ENCODE peak calls at places on chromosomes 1 and 21, in five cellular contexts. L is fibroblast of mammary gland; G is effector CD8-positive, alpha-beta T cell; A is H9; C is fibroblast of lung. T is an unnamed sample.
A peak's percentile ranks its signal among the peaks of the same experiment; 100 is the strongest.

GRCh38 chr21:45258476-45258875 is 29.2 kb downstream of the POFUT2 start:
- DNase-seq in L (peak; percentile 36), A (peak; percentile 28), G (no peak), C (no peak), T (no peak)

GRCh38 chr21:17667256-17667655 is 54.6 kb upstream of the BTG3 start:
- DNase-seq in G (no peak), C (no peak), A (peak; percentile 76), L (no peak), T (no peak)

GRCh38 chr1:17360272-17360956 is 11.6 kb upstream of the PADI6 start:
- DNase-seq in C (no peak), L (no peak), G (no peak), A (peak; percentile 16), T (no peak)

GRCh38 chr21:42627527-42628289 is 25.7 kb upstream of the PDE9A start:
- DNase-seq in C (no peak), L (no peak), G (no peak), A (no peak), T (no peak)

GRCh38 chr1:96565546-96565945 is 156.0 kb upstream of the PTBP2 start:
- DNase-seq in G (no peak), L (no peak), C (peak; percentile 3), A (no peak), T (no peak)

GRCh38 chr1:61226791-61227567 is 144.6 kb downstream of the NFIA start:
- DNase-seq in A (no peak), C (no peak), L (peak; percentile 58), G (no peak), T (no peak)

GRCh38 chr1:238409191-238409846 is 518.6 kb upstream of the ZP4 start:
- DNase-seq in A (no peak), C (peak; percentile 99), G (no peak), L (peak; percentile 93), T (no peak)

GRCh38 chr1:70353038-70353437 is 1.5 kb downstream of the ANKRD13C start:
- DNase-seq in L (no peak), A (no peak), G (no peak), C (no peak), T (no peak)

GRCh38 chr1:48058135-48058534 is 61.0 kb upstream of the TRABD2B start:
- DNase-seq in A (no peak), C (no peak), G (no peak), L (no peak), T (no peak)

GRCh38 chr1:167491586-167492408 is 26.5 kb downstream of the CD247 start:
- DNase-seq in L (no peak), A (no peak), C (no peak), G (no peak), T (no peak)

GRCh38 chr1:114139540-114139939 is 14.1 kb downstream of the SYT6 start:
- DNase-seq in L (no peak), C (no peak), A (no peak), G (no peak), T (no peak)

GRCh38 chr1:244054247-244054923 is 3.3 kb downstream of the ZBTB18 start:
- DNase-seq in A (no peak), C (no peak), L (no peak), G (no peak), T (no peak)

GRCh38 chr1:202270871-202271326 is 70.8 kb downstream of the UBE2T start:
- DNase-seq in A (peak; percentile 14), G (no peak), C (no peak), L (no peak), T (no peak)

GRCh38 chr1:184118051-184118450 is 66.5 kb downstream of the TSEN15 start:
- DNase-seq in L (peak; percentile 96), G (no peak), A (no peak), C (peak; percentile 94), T (no peak)

GRCh38 chr1:168513656-168514404 is 30.0 kb downstream of the XCL2 start:
- DNase-seq in C (no peak), G (no peak), L (peak; percentile 20), A (no peak), T (no peak)

GRCh38 chr1:47991698-47992097 is 5.5 kb downstream of the TRABD2B start:
- DNase-seq in A (peak; percentile 8), G (no peak), C (no peak), L (peak; percentile 17), T (no peak)

GRCh38 chr1:66711420-66711819 is 40.8 kb upstream of the DYNLT5 start:
- DNase-seq in A (no peak), C (peak; percentile 5), G (no peak), L (peak; percentile 34), T (no peak)

GRCh38 chr21:33406493-33406892 is 3.3 kb downstream of the IFNGR2 start:
- DNase-seq in L (no peak), A (no peak), C (no peak), G (no peak), T (no peak)

GRCh38 chr1:150066838-150067183 is 765 bp upstream of the VPS45 start:
- DNase-seq in L (no peak), G (peak; percentile 4), A (peak; percentile 81), C (no peak), T (peak; percentile 69)

GRCh38 chr1:53535226-53535625 is 76.0 kb downstream of the DMRTB1 start:
- DNase-seq in G (no peak), C (no peak), L (no peak), A (no peak), T (no peak)

GRCh38 chr1:147821883-147822282 is 61.5 kb upstream of the GJA5 start:
- DNase-seq in A (no peak), G (no peak), L (peak; percentile 43), C (peak; percentile 9), T (peak; percentile 72)

GRCh38 chr1:177772621-177773020 is 197.2 kb downstream of the SEC16B start:
- DNase-seq in A (no peak), C (peak; percentile 55), L (peak; percentile 15), G (no peak), T (no peak)

T was measured in adrenal gland.